ENCODE peak calls at places on chromosomes 11 and 22, in eight cellular contexts. One of them, this sample, is unnamed.
A peak's percentile ranks its signal among the peaks of the same experiment; 100 is the strongest.

GRCh38 chr11:125871391-125872137 is 15.9 kb upstream of the HYLS1 start:
- DNase-seq in Peyer's patch: no peak
- DNase-seq in H1: peak; percentile 87
- DNase-seq in thoracic aorta: no peak
- DNase-seq in lower lobe of right lung: no peak
- DNase-seq in ovary: no peak
- DNase-seq in adrenal gland: peak; percentile 24
- DNase-seq in suprapubic skin: no peak
- DNase-seq in this sample: no peak

GRCh38 chr22:36211237-36211881 is 9.8 kb upstream of the APOL4 start:
- DNase-seq in Peyer's patch: no peak
- DNase-seq in H1: no peak
- DNase-seq in thoracic aorta: no peak
- DNase-seq in lower lobe of right lung: no peak
- DNase-seq in ovary: no peak
- DNase-seq in adrenal gland: peak; percentile 38
- DNase-seq in suprapubic skin: no peak
- DNase-seq in this sample: no peak

GRCh38 chr11:69173925-69174591 is 18.3 kb downstream of the SMIM38 start:
- DNase-seq in Peyer's patch: no peak
- DNase-seq in H1: no peak
- DNase-seq in thoracic aorta: no peak
- DNase-seq in lower lobe of right lung: no peak
- DNase-seq in ovary: no peak
- DNase-seq in adrenal gland: no peak
- DNase-seq in suprapubic skin: no peak
- DNase-seq in this sample: no peak

GRCh38 chr22:42961815-42962214 is 53.1 kb downstream of the PACSIN2 start:
- DNase-seq in Peyer's patch: no peak
- DNase-seq in H1: no peak
- DNase-seq in thoracic aorta: no peak
- DNase-seq in lower lobe of right lung: no peak
- DNase-seq in ovary: no peak
- DNase-seq in adrenal gland: no peak
- DNase-seq in suprapubic skin: peak; percentile 57
- DNase-seq in this sample: no peak

GRCh38 chr11:43576834-43577521 is 103.6 kb upstream of the HSD17B12 start:
- DNase-seq in Peyer's patch: no peak
- DNase-seq in H1: peak; percentile 94
- DNase-seq in thoracic aorta: no peak
- DNase-seq in lower lobe of right lung: no peak
- DNase-seq in ovary: peak; percentile 36
- DNase-seq in adrenal gland: peak; percentile 40
- DNase-seq in suprapubic skin: no peak
- DNase-seq in this sample: peak; percentile 74

GRCh38 chr22:47879346-47879745 is 1116.9 kb downstream of the TBC1D22A start:
- DNase-seq in Peyer's patch: no peak
- DNase-seq in H1: no peak
- DNase-seq in thoracic aorta: no peak
- DNase-seq in lower lobe of right lung: no peak
- DNase-seq in ovary: no peak
- DNase-seq in adrenal gland: no peak
- DNase-seq in suprapubic skin: no peak
- DNase-seq in this sample: no peak

GRCh38 chr11:73275381-73275750 is 3.2 kb downstream of the P2RY6 start:
- DNase-seq in Peyer's patch: peak; percentile 13
- DNase-seq in H1: no peak
- DNase-seq in thoracic aorta: no peak
- DNase-seq in lower lobe of right lung: no peak
- DNase-seq in ovary: no peak
- DNase-seq in adrenal gland: no peak
- DNase-seq in suprapubic skin: peak; percentile 22
- DNase-seq in this sample: peak; percentile 68

GRCh38 chr11:61554172-61554988 is 26.5 kb downstream of the SYT7 start:
- DNase-seq in Peyer's patch: no peak
- DNase-seq in H1: no peak
- DNase-seq in thoracic aorta: no peak
- DNase-seq in lower lobe of right lung: no peak
- DNase-seq in ovary: no peak
- DNase-seq in adrenal gland: no peak
- DNase-seq in suprapubic skin: no peak
- DNase-seq in this sample: no peak

GRCh38 chr11:103547691-103548090 is 438.5 kb downstream of the DYNC2H1 start:
- DNase-seq in Peyer's patch: no peak
- DNase-seq in H1: no peak
- DNase-seq in thoracic aorta: no peak
- DNase-seq in lower lobe of right lung: no peak
- DNase-seq in ovary: no peak
- DNase-seq in adrenal gland: no peak
- DNase-seq in suprapubic skin: no peak
- DNase-seq in this sample: no peak

GRCh38 chr11:67248653-67249052 is 17.6 kb upstream of the GRK2 start:
- DNase-seq in Peyer's patch: no peak
- DNase-seq in H1: no peak
- DNase-seq in thoracic aorta: no peak
- DNase-seq in lower lobe of right lung: peak; percentile 78
- DNase-seq in ovary: no peak
- DNase-seq in adrenal gland: peak; percentile 86
- DNase-seq in suprapubic skin: peak; percentile 83
- DNase-seq in this sample: peak; percentile 92

GRCh38 chr22:32852346-32853251 is 51.1 kb downstream of the TIMP3 start:
- DNase-seq in Peyer's patch: no peak
- DNase-seq in H1: no peak
- DNase-seq in thoracic aorta: peak; percentile 40
- DNase-seq in lower lobe of right lung: no peak
- DNase-seq in ovary: peak; percentile 82
- DNase-seq in adrenal gland: peak; percentile 76
- DNase-seq in suprapubic skin: no peak
- DNase-seq in this sample: no peak

GRCh38 chr11:129061466-129062194 is 119.0 kb upstream of the TP53AIP1 start:
- DNase-seq in Peyer's patch: no peak
- DNase-seq in H1: no peak
- DNase-seq in thoracic aorta: no peak
- DNase-seq in lower lobe of right lung: no peak
- DNase-seq in ovary: no peak
- DNase-seq in adrenal gland: peak; percentile 22
- DNase-seq in suprapubic skin: no peak
- DNase-seq in this sample: no peak

GRCh38 chr22:35638408-35638807 is 9.8 kb upstream of the APOL6 start:
- DNase-seq in Peyer's patch: no peak
- DNase-seq in H1: no peak
- DNase-seq in thoracic aorta: peak; percentile 34
- DNase-seq in lower lobe of right lung: peak; percentile 58
- DNase-seq in ovary: peak; percentile 85
- DNase-seq in adrenal gland: peak; percentile 68
- DNase-seq in suprapubic skin: peak; percentile 92
- DNase-seq in this sample: no peak

GRCh38 chr11:131370090-131370751 is at the start of gene NTM:
- DNase-seq in Peyer's patch: no peak
- DNase-seq in H1: no peak
- DNase-seq in thoracic aorta: no peak
- DNase-seq in lower lobe of right lung: no peak
- DNase-seq in ovary: no peak
- DNase-seq in adrenal gland: peak; percentile 69
- DNase-seq in suprapubic skin: no peak
- DNase-seq in this sample: no peak

DNA sequence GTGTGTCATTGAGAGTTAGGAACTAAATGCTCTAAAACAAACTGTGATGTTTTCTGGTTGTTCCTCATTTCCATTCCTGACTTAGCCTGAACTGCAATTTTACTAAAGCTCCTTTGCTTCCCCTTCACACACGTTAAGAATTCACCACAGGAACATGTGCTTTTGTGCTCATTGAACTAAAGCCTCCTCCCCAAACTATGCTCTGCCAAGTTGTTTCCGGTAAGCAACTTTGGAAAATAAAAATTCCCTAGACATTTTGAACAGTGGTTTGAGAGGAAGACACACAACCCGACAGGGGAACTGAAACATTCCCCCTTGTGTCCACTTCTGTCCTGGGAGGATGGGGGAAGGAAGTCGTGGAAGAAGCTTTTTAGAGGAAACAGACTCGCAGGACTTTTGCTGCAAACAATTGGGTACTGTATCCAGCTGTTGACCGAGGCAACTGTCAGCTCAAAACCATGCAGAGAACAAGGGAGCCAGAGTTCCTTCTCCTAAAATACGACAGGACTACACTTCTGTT is 66.9 kb downstream of the GAB2 start:
- DNase-seq in Peyer's patch: no peak
- DNase-seq in H1: no peak
- DNase-seq in thoracic aorta: no peak
- DNase-seq in lower lobe of right lung: no peak
- DNase-seq in ovary: no peak
- DNase-seq in adrenal gland: no peak
- DNase-seq in suprapubic skin: no peak
- DNase-seq in this sample: no peak
- H3K4me3 ChIP-seq in Peyer's patch: no peak overlapping the region
- H3K4me3 ChIP-seq in H1: no peak overlapping the region
- H3K4me3 ChIP-seq in thoracic aorta: peak overlapping the region; percentile 65
- H3K4me3 ChIP-seq in lower lobe of right lung: peak overlapping the region; percentile 38
- H3K4me3 ChIP-seq in ovary: no peak overlapping the region
- H3K4me3 ChIP-seq in adrenal gland: no peak overlapping the region
- H3K4me3 ChIP-seq in suprapubic skin: peak overlapping the region; percentile 24
- H3K4me3 ChIP-seq in this sample: no peak overlapping the region

DNA sequence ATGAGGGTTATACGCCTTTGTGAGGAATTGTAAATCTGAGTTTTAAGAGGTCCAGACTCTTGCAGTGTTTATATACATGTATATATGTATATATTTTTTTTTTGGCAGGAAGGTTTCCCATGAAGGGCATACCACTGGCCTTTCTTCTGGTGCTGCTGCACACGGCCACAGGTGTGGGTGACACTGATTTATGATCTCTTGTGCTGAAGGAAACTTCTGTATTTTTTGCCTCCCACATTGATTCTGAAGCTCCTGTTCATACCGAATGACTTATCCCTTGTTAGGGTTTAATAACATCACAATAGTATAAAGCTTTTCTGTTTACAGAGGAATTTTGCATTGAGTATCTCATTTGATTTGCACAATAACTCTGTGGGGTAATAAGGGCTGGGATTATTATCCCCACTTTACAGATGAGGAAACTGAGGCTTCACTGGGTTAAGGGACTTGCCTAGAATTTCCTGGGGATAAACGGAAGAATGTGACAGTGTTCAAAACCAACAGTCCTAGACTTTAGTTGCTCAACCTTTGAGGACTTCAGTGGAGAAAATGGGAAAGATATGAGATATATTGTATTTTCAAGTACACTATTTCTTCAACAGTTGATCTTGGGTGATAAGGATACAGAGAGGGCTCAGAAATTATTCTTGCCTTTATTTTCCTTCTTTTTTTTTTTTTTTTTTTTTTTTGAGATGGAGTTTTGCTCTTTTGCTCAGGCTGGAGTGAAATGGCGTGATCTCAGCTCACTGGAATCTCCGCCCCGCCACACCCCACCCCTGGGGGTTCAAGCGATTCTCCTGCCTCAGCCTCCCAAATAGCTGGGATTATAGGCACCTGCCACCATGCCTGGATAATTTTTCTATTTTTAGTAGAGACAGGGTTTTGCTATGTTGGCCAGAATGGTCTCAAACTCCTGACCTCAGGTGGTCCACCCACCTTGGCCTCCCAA is 70.1 kb downstream of the MICAL2 start:
- DNase-seq in Peyer's patch: no peak
- DNase-seq in H1: no peak
- DNase-seq in thoracic aorta: no peak
- DNase-seq in lower lobe of right lung: no peak
- DNase-seq in ovary: no peak
- DNase-seq in adrenal gland: no peak
- DNase-seq in suprapubic skin: no peak
- DNase-seq in this sample: no peak
- H3K4me1 ChIP-seq in Peyer's patch: no peaks in the 10 kb centered on the region
- H3K4me1 ChIP-seq in H1: no peaks in the 10 kb centered on the region
- H3K4me1 ChIP-seq in thoracic aorta: peaks cover 36% of the 10 kb centered on the region
- H3K4me1 ChIP-seq in lower lobe of right lung: peaks cover 50% of the 10 kb centered on the region
- H3K4me1 ChIP-seq in ovary: peaks cover 5% of the 10 kb centered on the region
- H3K4me1 ChIP-seq in adrenal gland: no peaks in the 10 kb centered on the region
- H3K4me1 ChIP-seq in suprapubic skin: peaks cover 20% of the 10 kb centered on the region
- H3K4me1 ChIP-seq in this sample: peaks cover 90% of the 10 kb centered on the region

GRCh38 chr11:119691020-119691666 is 37.9 kb downstream of the NECTIN1 start:
- DNase-seq in Peyer's patch: no peak
- DNase-seq in H1: no peak
- DNase-seq in thoracic aorta: no peak
- DNase-seq in lower lobe of right lung: no peak
- DNase-seq in ovary: no peak
- DNase-seq in adrenal gland: no peak
- DNase-seq in suprapubic skin: no peak
- DNase-seq in this sample: no peak
- TF ChIP-seq CTCF in Peyer's patch: no peak
- TF ChIP-seq CTCF in H1: peak; percentile 4
- TF ChIP-seq CTCF in thoracic aorta: no peak
- TF ChIP-seq CTCF in lower lobe of right lung: no peak
- TF ChIP-seq CTCF in ovary: no peak
- TF ChIP-seq CTCF in adrenal gland: no peak
- TF ChIP-seq CTCF in suprapubic skin: no peak
- TF ChIP-seq CTCF in this sample: peak; percentile 10

GRCh38 chr11:114297806-114298700 is 1.9 kb downstream of the NNMT start:
- DNase-seq in Peyer's patch: no peak
- DNase-seq in H1: no peak
- DNase-seq in thoracic aorta: no peak
- DNase-seq in lower lobe of right lung: no peak
- DNase-seq in ovary: no peak
- DNase-seq in adrenal gland: no peak
- DNase-seq in suprapubic skin: no peak
- DNase-seq in this sample: no peak

GRCh38 chr11:114296190-114296978 is at the start of gene NNMT:
- DNase-seq in Peyer's patch: no peak
- DNase-seq in H1: no peak
- DNase-seq in thoracic aorta: peak; percentile 67
- DNase-seq in lower lobe of right lung: peak; percentile 63
- DNase-seq in ovary: peak; percentile 45
- DNase-seq in adrenal gland: peak; percentile 53
- DNase-seq in suprapubic skin: peak; percentile 91
- DNase-seq in this sample: no peak

GRCh38 chr11:114293201-114293711 is 2.9 kb upstream of the NNMT start:
- DNase-seq in Peyer's patch: no peak
- DNase-seq in H1: no peak
- DNase-seq in thoracic aorta: no peak
- DNase-seq in lower lobe of right lung: no peak
- DNase-seq in ovary: no peak
- DNase-seq in adrenal gland: no peak
- DNase-seq in suprapubic skin: no peak
- DNase-seq in this sample: no peak

GRCh38 chr11:114296979-114297372 is 777 bp downstream of the NNMT start:
- DNase-seq in Peyer's patch: no peak
- DNase-seq in H1: no peak
- DNase-seq in thoracic aorta: no peak
- DNase-seq in lower lobe of right lung: no peak
- DNase-seq in ovary: no peak
- DNase-seq in adrenal gland: no peak
- DNase-seq in suprapubic skin: no peak
- DNase-seq in this sample: no peak

DNA sequence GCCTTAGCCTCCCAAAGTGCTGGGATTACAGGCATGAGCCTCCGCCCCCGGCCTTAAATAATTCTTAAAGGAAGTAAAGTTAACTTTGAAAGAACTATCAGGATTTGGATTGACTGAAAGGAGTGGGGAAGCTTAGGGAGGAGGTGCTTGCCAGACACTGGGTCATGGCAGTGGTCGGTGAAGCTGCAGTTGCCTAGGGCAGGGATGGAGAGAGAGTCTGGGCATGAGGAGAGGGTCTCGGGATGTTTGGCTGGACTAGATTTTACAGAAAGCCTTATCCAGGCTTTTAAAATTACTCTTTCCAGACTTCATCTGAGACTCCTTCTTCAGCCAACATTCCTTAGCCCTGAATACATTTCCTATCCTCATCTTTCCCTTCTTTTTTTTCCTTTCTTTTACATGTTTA is 520 bp upstream of the NNMT start:
- DNase-seq in Peyer's patch: no peak
- DNase-seq in H1: no peak
- DNase-seq in thoracic aorta: no peak
- DNase-seq in lower lobe of right lung: no peak
- DNase-seq in ovary: no peak
- DNase-seq in adrenal gland: no peak
- DNase-seq in suprapubic skin: no peak
- DNase-seq in this sample: no peak
- H3K4me3 ChIP-seq in Peyer's patch: no peak overlapping the region
- H3K4me3 ChIP-seq in H1: no peak overlapping the region
- H3K4me3 ChIP-seq in thoracic aorta: peak overlapping the region; percentile 81
- H3K4me3 ChIP-seq in lower lobe of right lung: peak overlapping the region; percentile 53
- H3K4me3 ChIP-seq in ovary: peak overlapping the region; percentile 36
- H3K4me3 ChIP-seq in adrenal gland: no peak overlapping the region
- H3K4me3 ChIP-seq in suprapubic skin: peak overlapping the region; percentile 51
- H3K4me3 ChIP-seq in this sample: no peak overlapping the region